ENCODE peak calls at places on chromosomes 3 and 15, in six cellular contexts. A is heart left ventricle, J is transverse colon, P is mammary epithelial cell, E is psoas muscle, U is fibroblast of lung. B is an unnamed sample.

GRCh38 chr3:195812366-195812765 is 637 bp upstream of the MUC4 start:
- DNase-seq in E (no peak), A (no peak), P (no peak), U (no peak), J (no peak), B (no peak)

GRCh38 chr3:130377960-130378676 is 32.6 kb downstream of the COL6A5 start:
- DNase-seq in E (no peak), U (no peak), A (no peak), P (no peak), J (no peak), B (no peak)

GRCh38 chr15:92059036-92059970 is 205.8 kb downstream of the SLCO3A1 start:
- DNase-seq in A (peak), P (peak), J (no peak), E (no peak), U (no peak), B (no peak)

GRCh38 chr15:77371850-77372249 is 48.1 kb downstream of the PEAK1 start:
- DNase-seq in J (no peak), A (no peak), E (no peak), P (no peak), U (no peak), B (no peak)

GRCh38 chr3:114664006-114664405 is 370.2 kb downstream of the TIGIT start:
- DNase-seq in P (no peak), E (no peak), J (no peak), U (no peak), A (no peak), B (no peak)

GRCh38 chr3:23390446-23390845 is 187.3 kb downstream of the UBE2E2 start:
- DNase-seq in J (no peak), P (no peak), U (no peak), E (no peak), A (no peak), B (no peak)

GRCh38 chr3:133152056-133152455 is 113.9 kb downstream of the TMEM108 start:
- DNase-seq in J (no peak), E (no peak), P (no peak), U (no peak), A (no peak), B (no peak)

GRCh38 chr15:40407343-40407990 is 1.9 kb downstream of the IVD start:
- DNase-seq in E (no peak), U (no peak), P (no peak), J (no peak), A (no peak), B (no peak)

GRCh38 chr3:12768579-12769527 is 9.8 kb upstream of the TMEM40 start:
- DNase-seq in P (no peak), U (no peak), E (no peak), J (no peak), A (no peak), B (no peak)

GRCh38 chr3:72445827-72446405 is 402.3 kb downstream of the SHQ1 start:
- DNase-seq in J (no peak), A (no peak), E (no peak), P (peak), U (no peak), B (no peak)

GRCh38 chr3:164459526-164460151 is 618.7 kb downstream of the SI start:
- DNase-seq in A (no peak), E (no peak), J (no peak), U (no peak), P (no peak), B (peak)

GRCh38 chr3:146160964-146161724 is at the start of gene PLOD2:
- DNase-seq in A (peak), P (peak), J (peak), E (peak), U (peak), B (peak)

GRCh38 chr15:84598993-84599392 is 1.8 kb upstream of the ZSCAN2 start:
- DNase-seq in U (peak), J (peak), A (no peak), E (no peak), P (no peak), B (peak)

GRCh38 chr3:177377166-177377565 is 179.9 kb upstream of the TBL1XR1 start:
- DNase-seq in J (peak), P (peak), U (no peak), A (no peak), E (no peak), B (no peak)

GRCh38 chr3:114624047-114624445 is 330.2 kb downstream of the TIGIT start:
- DNase-seq in P (no peak), J (peak), E (peak), U (peak), A (peak), B (peak)

GRCh38 chr3:45081506-45081905 is 55.4 kb downstream of the CLEC3B start:
- DNase-seq in P (no peak), E (no peak), J (no peak), U (no peak), A (no peak), B (no peak)

GRCh38 chr15:86572368-86572841 is 492.7 kb downstream of the AGBL1 start:
- DNase-seq in A (no peak), U (no peak), P (no peak), E (no peak), J (no peak), B (no peak)

GRCh38 chr3:54433846-54434245 is 311.5 kb downstream of the CACNA2D3 start:
- DNase-seq in U (no peak), P (peak), J (no peak), E (no peak), A (no peak), B (no peak)

GRCh38 chr15:44029003-44029402 is 166.1 kb downstream of the FRMD5 start:
- DNase-seq in J (no peak), P (no peak), A (no peak), U (no peak), E (no peak), B (no peak)

GRCh38 chr15:44028349-44028748 is 166.7 kb downstream of the FRMD5 start:
- DNase-seq in E (no peak), P (peak), U (no peak), A (no peak), J (no peak), B (peak)

GRCh38 chr15:44033894-44034293 is 161.2 kb downstream of the FRMD5 start:
- DNase-seq in A (no peak), E (no peak), P (peak), U (peak), J (no peak), B (peak)

GRCh38 chr15:44034334-44034733 is 160.7 kb downstream of the FRMD5 start:
- DNase-seq in A (no peak), E (no peak), J (no peak), U (no peak), P (no peak), B (peak)

DNA sequence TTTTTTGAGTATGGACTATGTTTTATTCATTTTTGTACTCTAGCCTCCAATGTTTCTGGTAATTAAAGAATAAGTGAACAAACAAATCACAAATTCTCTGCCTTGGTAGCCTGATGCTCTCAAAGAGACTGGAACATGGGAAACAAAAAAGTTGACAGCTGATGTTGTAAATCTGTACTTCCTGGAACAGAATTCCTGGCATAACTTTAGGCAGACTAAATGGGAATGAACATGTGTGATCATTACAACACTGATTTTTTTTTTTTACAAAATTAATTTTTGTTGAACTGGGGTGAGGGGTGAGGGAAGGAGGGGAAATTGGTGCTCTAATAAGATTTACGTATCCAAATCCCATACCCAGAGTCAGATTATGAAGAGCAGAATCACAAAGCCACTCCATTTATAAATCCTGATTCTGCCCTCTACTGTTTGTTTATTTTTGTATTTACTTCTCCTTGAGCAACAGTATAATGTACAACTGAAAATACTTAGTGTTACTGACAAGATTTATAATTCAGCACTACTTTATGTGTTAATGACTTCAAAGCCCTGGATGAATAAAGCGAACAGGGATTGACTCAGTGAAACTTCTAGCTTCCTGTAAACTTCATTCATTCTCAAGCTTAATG is 165.0 kb downstream of the FRMD5 start:
- DNase-seq in U (peak), J (no peak), E (no peak), A (no peak), P (peak), B (peak)
- TF ChIP-seq CTCF in U (no peak), J (no peak), E (no peak), A (peak), P (no peak), B (no peak)

GRCh38 chr3:38140326-38141172 is 2.1 kb downstream of the MYD88 start:
- DNase-seq in A (no peak), U (no peak), P (no peak), J (no peak), E (no peak), B (no peak)

GRCh38 chr3:38141173-38141951 is 2.9 kb downstream of the MYD88 start:
- DNase-seq in U (no peak), P (no peak), J (no peak), E (no peak), A (no peak), B (no peak)

GRCh38 chr3:38138347-38139190 is at the start of gene MYD88:
- DNase-seq in J (peak), P (peak), U (peak), A (peak), E (peak), B (peak)

GRCh38 chr3:38139191-38139590 is 730 bp downstream of the MYD88 start:
- DNase-seq in J (no peak), P (no peak), E (no peak), A (no peak), U (no peak), B (no peak)

DNA sequence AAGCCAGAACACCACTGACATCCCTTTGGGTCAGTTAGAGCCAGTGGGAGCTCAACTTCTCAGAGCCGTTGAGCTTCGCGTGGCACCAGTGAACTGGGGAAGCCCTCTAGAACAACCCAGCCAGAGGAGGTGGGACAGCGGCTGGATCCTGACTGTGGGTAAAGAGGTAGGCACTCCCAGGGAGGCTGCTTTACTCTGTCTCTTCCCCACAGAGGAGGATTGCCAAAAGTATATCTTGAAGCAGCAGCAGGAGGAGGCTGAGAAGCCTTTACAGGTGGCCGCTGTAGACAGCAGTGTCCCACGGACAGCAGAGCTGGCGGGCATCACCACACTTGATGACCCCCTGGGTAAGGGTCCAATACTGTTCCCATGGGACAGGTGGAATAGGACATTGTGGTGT is 1.2 kb downstream of the MYD88 start:
- DNase-seq in J (no peak), U (no peak), A (no peak), P (no peak), E (no peak), B (no peak)
- H3K4me3 ChIP-seq in J (no peak), U (peak), A (peak), P (peak), E (peak), B (peak)

DNA sequence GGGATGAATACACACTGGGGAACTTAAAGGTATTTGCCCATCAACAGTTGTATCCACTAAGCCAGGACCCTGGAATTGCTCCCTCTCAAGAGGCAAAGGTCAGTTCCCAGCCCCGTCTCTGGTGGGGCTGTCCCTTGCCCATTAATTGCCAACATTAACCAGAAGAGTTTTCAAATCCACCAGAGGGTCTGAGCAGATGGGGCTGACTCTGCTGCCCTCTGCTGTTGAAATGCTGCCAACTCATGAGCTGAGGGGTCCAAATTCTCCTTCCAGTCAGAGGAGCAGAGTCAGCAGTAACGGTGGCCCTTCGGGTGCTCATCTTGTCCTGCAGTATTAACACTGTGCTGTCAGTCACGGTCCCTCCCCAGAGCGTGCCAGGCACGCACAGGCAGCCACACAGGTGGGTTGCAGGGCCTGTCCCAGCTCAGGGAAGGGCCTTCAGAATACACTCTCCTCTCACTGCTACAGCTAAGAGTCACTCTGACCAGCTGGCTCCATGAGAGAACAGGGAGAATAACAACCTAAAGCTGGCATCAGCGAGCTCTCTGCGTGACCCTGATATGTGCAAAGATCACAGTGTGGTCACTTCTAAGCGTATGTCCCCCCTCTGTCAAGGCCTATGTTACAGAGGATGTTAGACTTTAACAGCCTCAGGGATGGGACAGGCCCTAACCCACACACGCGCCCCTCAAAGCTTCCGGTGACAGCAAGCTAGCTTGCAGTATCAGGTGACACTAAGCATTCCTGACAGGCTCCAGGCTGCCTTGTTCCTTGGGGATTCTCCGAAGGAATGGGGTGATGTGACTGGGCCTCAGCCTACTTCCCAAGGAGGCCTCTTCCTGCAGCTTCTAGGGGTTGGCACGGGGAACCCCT is 10.9 kb upstream of the SPTBN5 start:
- DNase-seq in A (peak), J (peak), P (peak), E (peak), U (peak), B (peak)
- TF ChIP-seq CTCF in A (peak), J (peak), P (peak), E (peak), U (peak), B (peak)

DNA sequence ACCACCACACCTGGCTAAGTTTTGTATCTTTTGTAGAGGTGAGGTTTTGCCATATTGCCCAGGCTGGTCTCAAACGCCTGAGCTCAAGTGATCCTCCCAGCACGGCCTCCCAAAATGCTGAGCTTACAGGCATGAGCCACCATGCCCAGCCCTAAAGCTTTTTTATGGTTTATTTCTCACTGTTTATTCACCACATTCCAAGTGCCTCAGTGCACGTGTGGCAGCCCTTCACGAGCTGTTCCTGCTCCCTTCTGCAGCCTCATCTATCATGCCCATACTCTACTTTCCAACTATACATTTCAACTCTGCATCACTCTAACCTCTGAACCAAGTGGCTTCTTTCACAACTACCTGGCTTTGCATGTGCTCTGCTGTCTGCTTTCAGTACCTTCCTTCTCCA is 17.9 kb upstream of the OSBPL11 start:
- DNase-seq in A (no peak), U (no peak), P (no peak), J (no peak), E (no peak), B (no peak)
- H3K4me3 ChIP-seq in A (no peak), U (no peak), P (no peak), J (no peak), E (no peak), B (no peak)

GRCh38 chr15:73322665-73323373 is 45.9 kb downstream of the HCN4 start:
- DNase-seq in P (no peak), J (no peak), E (no peak), U (no peak), A (no peak), B (no peak)
- TF ChIP-seq CTCF in P (no peak), J (no peak), E (no peak), U (no peak), A (no peak), B (no peak)

DNA sequence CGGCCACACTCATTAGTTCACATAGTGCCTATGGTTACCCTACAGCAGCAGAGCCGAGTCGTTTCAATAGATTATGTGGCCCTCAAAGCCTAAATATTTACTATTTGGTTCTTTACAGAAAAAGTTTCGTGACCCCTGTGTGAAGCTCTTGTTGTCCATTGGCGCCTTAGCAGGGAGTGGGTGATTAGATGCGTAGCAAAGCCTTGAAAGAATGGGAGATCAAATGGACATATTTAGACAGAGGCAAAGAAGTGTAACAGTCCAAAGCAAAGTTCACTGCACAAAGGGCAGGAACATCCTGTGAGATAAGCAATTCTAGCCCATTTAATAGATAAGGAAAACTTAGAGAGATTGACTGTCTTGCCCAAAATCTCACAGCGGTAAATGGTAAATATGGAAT is 247.4 kb upstream of the TRIM42 start:
- DNase-seq in J (no peak), A (no peak), U (no peak), E (no peak), P (no peak), B (no peak)
- H3K4me3 ChIP-seq in J (no peak), A (no peak), U (no peak), E (no peak), P (no peak), B (no peak)

B was measured in fibroblast of mammary gland.